ENCODE peak calls at places on chromosomes 6 and 20, in ten cellular contexts. J is A549, W is IMR-90, D is spleen, O is tibial nerve, Q is adrenal gland, K is stomach, B is esophagus squamous epithelium, G is right lobe of liver, R is heart left ventricle. X is an unnamed sample. For H3K4me1, the result is how much of the 10 kb centered on the place peaks cover.

GRCh38 chr6:169092375-169092774 is 161.3 kb downstream of the THBS2 start:
- DNase-seq in O (no peak), D (no peak), J (no peak), K (no peak), W (peak), B (no peak), Q (no peak), R (no peak), G (no peak), X (no peak)

GRCh38 chr6:167703781-167704180 is 122.9 kb upstream of the AFDN start:
- DNase-seq in W (no peak), R (no peak), B (no peak), Q (no peak), D (peak), J (no peak), O (no peak), K (no peak), G (no peak), X (no peak)

GRCh38 chr6:163565140-163565539 is 150.6 kb downstream of the QKI start:
- DNase-seq in R (no peak), G (no peak), Q (no peak), W (peak), J (no peak), B (no peak), D (no peak), O (no peak), K (no peak), X (no peak)

GRCh38 chr20:48597521-48598302 is 230.1 kb downstream of the PREX1 start:
- DNase-seq in R (no peak), Q (no peak), W (no peak), D (no peak), B (no peak), K (no peak), J (no peak), G (peak), O (no peak), X (no peak)

GRCh38 chr6:93416575-93417420 is 2.6 kb downstream of the EPHA7 start:
- DNase-seq in K (no peak), J (peak), O (no peak), Q (no peak), B (no peak), G (peak), R (peak), W (no peak), D (peak), X (peak)

GRCh38 chr20:53621482-53622246 is 28.0 kb upstream of the ZNF217 start:
- DNase-seq in Q (peak), D (no peak), G (peak), O (peak), W (peak), J (peak), K (peak), B (no peak), R (peak), X (peak)

GRCh38 chr20:36591854-36592641 is 13.5 kb upstream of the RAB5IF start:
- DNase-seq in W (peak), B (no peak), Q (no peak), K (no peak), R (peak), J (no peak), O (no peak), D (no peak), G (no peak), X (peak)

GRCh38 chr6:45169815-45170214 is 158.3 kb upstream of the RUNX2 start:
- DNase-seq in K (no peak), O (no peak), R (no peak), B (no peak), J (no peak), G (no peak), D (no peak), Q (no peak), W (no peak), X (no peak)

GRCh38 chr20:24773751-24774201 is 175.3 kb upstream of the CST7 start:
- DNase-seq in R (no peak), K (peak), W (peak), B (no peak), O (no peak), J (peak), D (peak), Q (no peak), G (no peak), X (no peak)

GRCh38 chr6:19949155-19949554 is 112.0 kb downstream of the ID4 start:
- DNase-seq in G (no peak), Q (no peak), D (no peak), O (no peak), J (no peak), W (no peak), K (no peak), B (no peak), R (no peak), X (no peak)

GRCh38 chr6:72048080-72048479 is 161.7 kb downstream of the RIMS1 start:
- DNase-seq in W (no peak), O (no peak), K (no peak), R (no peak), G (no peak), D (no peak), Q (no peak), J (no peak), B (no peak), X (no peak)

GRCh38 chr6:37695857-37696219 is 1.8 kb downstream of the MDGA1 start:
- DNase-seq in O (no peak), B (no peak), R (no peak), Q (no peak), W (peak), G (no peak), J (no peak), D (no peak), K (no peak), X (peak)

GRCh38 chr6:12605888-12606345 is 110.7 kb upstream of the PHACTR1 start:
- DNase-seq in R (peak), W (peak), G (no peak), J (peak), Q (peak), K (peak), O (peak), B (no peak), D (no peak), X (peak)

GRCh38 chr20:52305843-52306242 is 114.3 kb upstream of the ZFP64 start:
- DNase-seq in J (no peak), G (no peak), W (no peak), D (no peak), Q (no peak), O (no peak), K (no peak), B (no peak), R (no peak), X (no peak)

GRCh38 chr20:41580384-41580783 is 37.8 kb downstream of the CHD6 start:
- DNase-seq in K (no peak), D (no peak), Q (no peak), W (no peak), O (no peak), R (no peak), J (no peak), G (no peak), B (no peak), X (no peak)

GRCh38 chr6:36759177-36759757 is 61.6 kb downstream of the RAB44 start:
- DNase-seq in Q (peak), K (peak), O (peak), B (no peak), D (peak), R (peak), W (peak), J (peak), G (peak), X (peak)

GRCh38 chr20:18566892-18567738 is at the start of gene SMIM26:
- DNase-seq in R (peak), K (peak), B (peak), Q (peak), D (peak), G (peak), O (peak), W (peak), J (peak), X (peak)
- TF ChIP-seq POLR2A in R (peak), K (no peak), B (peak), Q (peak), D (no peak), G (peak), O (peak), W (peak), J (peak), X (peak)

GRCh38 chr6:138555294-138555988 is 56.1 kb upstream of the NHSL1 start:
- DNase-seq in Q (no peak), B (no peak), O (no peak), K (no peak), D (no peak), R (no peak), J (no peak), W (no peak), G (no peak), X (no peak)
- H3K27ac ChIP-seq in Q (no peak), B (no peak), O (peak), K (peak), D (no peak), R (peak), J (no peak), W (peak), G (peak), X (no peak)

GRCh38 chr20:46695888-46696287 is 6.6 kb upstream of the TP53RK start:
- DNase-seq in D (no peak), J (no peak), B (no peak), K (no peak), Q (no peak), W (peak), O (no peak), G (no peak), R (no peak), X (no peak)
- H3K4me1 ChIP-seq in D (under half), J (under half), B (under half), K (under half), Q (under half), W (under half), O (under half), G (under half), R (under half), X (under half)

GRCh38 chr6:41229716-41230115 is 1.6 kb downstream of the TREML4 start:
- DNase-seq in G (no peak), K (no peak), R (no peak), J (no peak), Q (no peak), O (no peak), B (no peak), D (no peak), W (no peak), X (no peak)

GRCh38 chr6:41228616-41229015 is 467 bp downstream of the TREML4 start:
- DNase-seq in W (no peak), D (no peak), O (no peak), G (no peak), K (no peak), J (no peak), R (no peak), Q (no peak), B (no peak), X (no peak)

GRCh38 chr6:41232667-41233066 is 4.5 kb downstream of the TREML4 start:
- DNase-seq in G (no peak), K (no peak), J (no peak), O (no peak), B (no peak), W (no peak), Q (no peak), D (no peak), R (no peak), X (no peak)

GRCh38 chr6:41228088-41228487 is at the start of gene TREML4:
- DNase-seq in B (no peak), O (no peak), G (no peak), R (peak), Q (no peak), K (no peak), J (no peak), W (no peak), D (no peak), X (no peak)

DNA sequence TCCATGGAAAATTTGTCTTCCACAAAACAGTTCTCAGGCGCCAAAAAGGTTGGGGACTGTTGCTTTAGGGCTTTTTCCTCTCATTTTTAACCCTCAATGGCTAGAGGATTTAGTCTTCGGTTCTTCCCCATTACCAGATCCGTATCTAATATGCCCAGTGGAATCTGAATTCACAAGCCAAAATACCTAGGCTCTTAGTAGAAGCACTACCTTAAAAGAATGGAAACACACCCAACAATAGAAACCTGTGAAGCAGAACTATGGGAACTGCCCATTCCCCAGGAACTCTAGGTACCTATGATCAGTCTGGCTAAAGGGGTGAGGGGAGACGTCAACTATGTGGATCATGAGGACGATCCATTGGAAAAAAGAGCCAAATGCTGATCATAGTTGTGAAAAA is 3.1 kb downstream of the TREML4 start:
- DNase-seq in K (no peak), R (no peak), Q (no peak), G (no peak), B (no peak), J (no peak), O (no peak), W (no peak), D (no peak), X (no peak)
- TF ChIP-seq POLR2A in K (no peak), R (no peak), Q (no peak), G (no peak), B (no peak), J (no peak), O (no peak), W (no peak), D (no peak), X (no peak)